ENCODE peak calls at places on chromosomes 7 and 10, in seven cellular contexts. E is K562, I is GM12878, B is GM12892, S is SK-N-SH, M is H1, T is HepG2. D is an unnamed sample.

GRCh38 chr7:1055491-1056005 is 11.2 kb downstream of the GPR146 start:
- DNase-seq in E (no peak), I (no peak), B (no peak), S (no peak), M (no peak), T (no peak), D (no peak)

GRCh38 chr7:113367187-113367586 is 248.8 kb upstream of the SMIM30 start:
- DNase-seq in E (no peak), I (no peak), B (no peak), S (no peak), M (no peak), T (no peak), D (no peak)

GRCh38 chr7:159154243-159154642 is 9.6 kb upstream of the VIPR2 start:
- DNase-seq in E (no peak), I (no peak), B (no peak), S (peak; percentile 58), M (no peak), T (no peak), D (no peak)

GRCh38 chr10:62185914-62186692 is 82.5 kb downstream of the RTKN2 start:
- DNase-seq in E (no peak), I (no peak), B (no peak), S (no peak), M (no peak), T (no peak), D (no peak)

GRCh38 chr10:43667317-43667731 is 18.6 kb upstream of the ZNF32 start:
- DNase-seq in E (peak; percentile 50), I (no peak), B (no peak), S (peak; percentile 86), M (peak; percentile 59), T (no peak), D (no peak)

GRCh38 chr7:149748223-149748874 is 25.0 kb downstream of the ZNF467 start:
- DNase-seq in E (no peak), I (no peak), B (no peak), S (no peak), M (peak; percentile 43), T (peak; percentile 46), D (no peak)

GRCh38 chr7:121153995-121154394 is 165.5 kb downstream of the CPED1 start:
- DNase-seq in E (no peak), I (no peak), B (no peak), S (no peak), M (no peak), T (no peak), D (no peak)

GRCh38 chr7:24435002-24435401 is 138.2 kb upstream of the PALS2 start:
- DNase-seq in E (no peak), I (no peak), B (no peak), S (no peak), M (peak; percentile 62), T (no peak), D (no peak)

GRCh38 chr7:81053623-81054022 is 134.8 kb upstream of the SEMA3C start:
- DNase-seq in E (no peak), I (no peak), B (no peak), S (no peak), M (no peak), T (peak; percentile 9), D (no peak)

GRCh38 chr10:30763933-30764332 is 134.4 kb upstream of the LYZL2 start:
- DNase-seq in E (no peak), I (no peak), B (no peak), S (no peak), M (no peak), T (no peak), D (no peak)

GRCh38 chr7:38334163-38334562 is 60.7 kb upstream of the TARP start:
- DNase-seq in E (no peak), I (no peak), B (no peak), S (no peak), M (no peak), T (no peak), D (no peak)

GRCh38 chr7:121676168-121676567 is 196.8 kb upstream of the PTPRZ1 start:
- DNase-seq in E (no peak), I (no peak), B (no peak), S (no peak), M (no peak), T (no peak), D (no peak)

GRCh38 chr10:132149917-132150316 is 36.8 kb upstream of the DPYSL4 start:
- DNase-seq in E (no peak), I (no peak), B (no peak), S (no peak), M (no peak), T (no peak), D (no peak)

GRCh38 chr10:93813507-93814465 is 56.0 kb downstream of the LGI1 start:
- DNase-seq in E (no peak), I (no peak), B (no peak), S (peak; percentile 64), M (peak; percentile 77), T (peak; percentile 32), D (no peak)

GRCh38 chr10:6669269-6669859 is 89.3 kb upstream of the PRKCQ start:
- DNase-seq in E (peak; percentile 26), I (no peak), B (no peak), S (peak; percentile 28), M (no peak), T (peak; percentile 14), D (no peak)

GRCh38 chr10:73940634-73941221 is 29.8 kb downstream of the PLAU start:
- DNase-seq in E (peak; percentile 96), I (no peak), B (peak; percentile 83), S (peak; percentile 91), M (peak; percentile 96), T (peak; percentile 32), D (peak; percentile 81)

GRCh38 chr10:126243306-126243705 is 145.0 kb downstream of the ADAM12 start:
- DNase-seq in E (no peak), I (no peak), B (no peak), S (no peak), M (no peak), T (no peak), D (no peak)

GRCh38 chr7:157228864-157229422 is 90.2 kb downstream of the UBE3C start:
- DNase-seq in E (no peak), I (no peak), B (no peak), S (peak; percentile 53), M (no peak), T (peak; percentile 27), D (no peak)

GRCh38 chr10:70656489-70656888 is 15.8 kb upstream of the ADAMTS14 start:
- DNase-seq in E (peak; percentile 72), I (peak; percentile 56), B (peak; percentile 49), S (no peak), M (no peak), T (no peak), D (peak; percentile 56)

GRCh38 chr10:60704480-60704879 is 73.8 kb upstream of the CDK1 start:
- DNase-seq in E (no peak), I (no peak), B (no peak), S (no peak), M (no peak), T (peak; percentile 87), D (no peak)

GRCh38 chr7:43871064-43871463 is 1.7 kb upstream of the MRPS24 start:
- DNase-seq in E (no peak), I (no peak), B (no peak), S (no peak), M (no peak), T (no peak), D (no peak)

GRCh38 chr10:90227786-90228185 is 526.4 kb downstream of the KIF20B start:
- DNase-seq in E (no peak), I (no peak), B (no peak), S (no peak), M (no peak), T (no peak), D (no peak)

GRCh38 chr7:134461921-134462320 is 3.0 kb upstream of the AKR1B1 start:
- DNase-seq in E (no peak), I (no peak), B (no peak), S (no peak), M (no peak), T (no peak), D (no peak)

GRCh38 chr10:67770537-67770936 is 67.5 kb downstream of the DNAJC12 start:
- DNase-seq in E (no peak), I (peak; percentile 78), B (no peak), S (no peak), M (no peak), T (no peak), D (no peak)

DNA sequence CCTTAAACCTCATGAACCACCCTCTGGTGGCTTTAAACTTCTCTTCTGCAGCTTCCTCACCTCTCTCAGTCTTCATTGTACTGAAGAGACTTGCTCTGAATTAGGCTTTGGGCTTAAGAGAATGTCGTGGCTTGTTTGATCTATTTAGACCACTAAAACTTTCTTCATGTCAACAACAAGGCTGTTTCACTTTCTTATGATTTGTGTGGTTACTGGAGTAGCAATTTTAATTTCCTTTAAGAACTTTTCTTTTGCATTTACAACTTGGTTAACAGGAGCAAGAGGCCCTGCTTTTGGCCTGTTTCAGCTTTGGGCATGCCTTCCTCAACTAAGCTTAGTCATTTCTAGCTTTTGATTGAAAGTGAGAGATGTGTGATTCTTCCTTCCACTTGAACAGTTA is 38.1 kb upstream of the CDHR3 start:
- DNase-seq in E (no peak), I (peak; percentile 44), B (no peak), S (no peak), M (no peak), T (no peak), D (no peak)
- TF ChIP-seq TAF1 in E (no peak), I (no peak), B (no peak), S (no peak), M (no peak), T (no peak), D (no peak)

DNA sequence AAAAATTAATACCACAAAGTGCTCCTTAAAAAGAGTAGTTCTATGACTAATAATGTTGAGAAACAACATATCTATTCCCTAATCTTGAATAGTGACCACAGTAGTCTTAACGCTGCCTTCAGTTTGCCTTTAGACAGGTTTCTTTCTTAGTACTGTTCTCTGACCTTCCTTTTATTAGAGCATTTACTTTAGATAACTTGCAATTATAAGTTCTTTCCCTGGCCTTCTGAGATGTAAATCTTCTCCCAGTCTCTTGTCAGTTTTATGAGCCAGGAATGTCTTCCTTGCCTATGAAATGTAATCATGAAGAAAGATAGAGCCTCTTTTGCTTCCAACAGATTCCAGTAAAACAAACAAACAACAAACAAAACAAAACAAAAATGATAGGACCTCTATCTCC is 1119.8 kb upstream of the LRRTM3 start:
- DNase-seq in E (no peak), I (no peak), B (no peak), S (no peak), M (no peak), T (no peak), D (no peak)
- TF ChIP-seq TAF1 in E (no peak), I (no peak), B (no peak), S (no peak), M (no peak), T (no peak), D (no peak)

DNA sequence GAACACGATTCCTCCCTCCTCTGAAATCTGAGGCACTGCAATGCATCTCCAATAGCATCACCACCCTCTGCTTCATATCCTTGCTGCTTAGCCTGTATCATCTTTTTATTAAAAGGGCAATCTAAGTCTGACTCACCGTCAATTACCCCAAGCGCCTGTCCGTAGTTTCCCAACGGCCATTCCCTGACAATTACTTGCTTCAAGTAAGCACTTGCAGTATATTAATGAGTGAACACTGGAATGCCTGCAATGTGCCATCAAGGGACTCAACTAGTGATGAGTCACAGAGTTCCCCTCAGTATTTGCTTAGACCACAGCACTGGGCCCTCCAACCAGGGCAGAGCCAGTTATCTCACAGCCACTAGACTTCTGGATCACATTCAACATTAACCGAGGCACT is 19.5 kb upstream of the PPP1R3C start:
- DNase-seq in E (no peak), I (no peak), B (no peak), S (no peak), M (no peak), T (peak; percentile 65), D (no peak)
- TF ChIP-seq TAF1 in E (no peak), I (no peak), B (no peak), S (peak; percentile 30), M (no peak), T (no peak), D (no peak)

GRCh38 chr10:86167101-86167761 is 199.4 kb downstream of the GRID1 start:
- DNase-seq in E (no peak), I (no peak), B (no peak), S (no peak), M (no peak), T (no peak), D (no peak)
- TF ChIP-seq TAF1 in E (no peak), I (no peak), B (no peak), S (no peak), M (no peak), T (no peak), D (no peak)

D was measured in GM12891.